ENCODE peak calls at places on chromosome 13, in eight cellular contexts. Q is stomach; R is suprapubic skin; Z is astrocyte; O is transverse colon; K is endothelial cell of umbilical vein; A is CD8-positive, alpha-beta T cell; S is heart left ventricle. U is an unnamed sample.
A peak's percentile ranks its signal among the peaks of the same experiment; 100 is the strongest.

GRCh38 chr13:42836930-42837329 is 55.5 kb downstream of the FAM216B start:
- DNase-seq in K (peak; percentile 19), A (no peak), Z (peak; percentile 7), O (peak; percentile 12), Q (no peak), S (no peak), R (no peak), U (no peak)

GRCh38 chr13:105543742-105544141 is 991.7 kb downstream of the EFNB2 start:
- DNase-seq in S (no peak), A (no peak), Q (no peak), K (no peak), R (no peak), O (no peak), Z (peak; percentile 12), U (no peak)

GRCh38 chr13:70162141-70162540 is 53.9 kb upstream of the KLHL1 start:
- DNase-seq in S (no peak), K (no peak), O (no peak), R (no peak), Z (no peak), Q (no peak), A (no peak), U (no peak)

GRCh38 chr13:28447989-28448388 is 46.9 kb downstream of the FLT1 start:
- DNase-seq in S (no peak), A (no peak), Z (no peak), R (no peak), K (no peak), Q (no peak), O (no peak), U (no peak)

GRCh38 chr13:22012676-22013075 is 341.8 kb downstream of the FGF9 start:
- DNase-seq in O (no peak), R (no peak), S (no peak), A (no peak), K (no peak), Z (no peak), Q (no peak), U (no peak)

GRCh38 chr13:34258646-34259386 is 440.9 kb downstream of the RFC3 start:
- DNase-seq in S (no peak), R (no peak), A (no peak), K (no peak), Z (peak; percentile 16), O (no peak), Q (no peak), U (no peak)

GRCh38 chr13:45398862-45399261 is 19.3 kb downstream of the SLC25A30 start:
- DNase-seq in O (no peak), Q (no peak), S (no peak), Z (no peak), A (peak; percentile 49), K (no peak), R (no peak), U (no peak)

GRCh38 chr13:22848539-22849052 is 332.2 kb upstream of the SGCG start:
- DNase-seq in K (no peak), A (no peak), S (no peak), O (no peak), Q (no peak), R (no peak), Z (no peak), U (no peak)

GRCh38 chr13:40640845-40641458 is 25.5 kb downstream of the FOXO1 start:
- DNase-seq in S (no peak), K (no peak), R (no peak), Z (no peak), Q (no peak), O (no peak), A (no peak), U (no peak)

GRCh38 chr13:40640202-40640601 is 26.2 kb downstream of the FOXO1 start:
- DNase-seq in R (no peak), S (no peak), Q (no peak), A (no peak), O (no peak), K (no peak), Z (no peak), U (no peak)

GRCh38 chr13:40639226-40639681 is 27.2 kb downstream of the FOXO1 start:
- DNase-seq in K (peak; percentile 80), O (no peak), Z (no peak), S (no peak), A (no peak), Q (no peak), R (no peak), U (no peak)

GRCh38 chr13:40635315-40635995 is 31.0 kb downstream of the FOXO1 start:
- DNase-seq in Z (no peak), A (no peak), S (no peak), Q (no peak), R (no peak), K (no peak), O (no peak), U (no peak)

DNA sequence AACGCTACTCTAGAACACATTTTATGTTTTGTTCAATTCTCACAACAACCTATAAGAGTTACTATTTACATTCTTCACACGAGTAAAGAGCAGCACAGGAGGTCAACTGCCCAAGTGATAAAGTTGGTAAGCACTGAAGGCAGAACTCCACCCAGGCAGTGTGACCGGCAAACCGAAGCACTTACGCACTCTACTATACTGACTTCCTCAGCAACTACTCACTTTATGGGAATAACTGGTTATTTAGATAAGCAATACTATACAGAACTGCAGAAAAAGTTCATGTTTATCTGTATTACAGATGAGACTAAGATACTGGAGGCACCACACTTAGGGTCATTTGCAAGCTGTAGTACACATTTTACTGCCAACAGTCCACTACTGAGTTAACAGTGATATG is 28.8 kb downstream of the FOXO1 start:
- DNase-seq in K (peak; percentile 45), A (no peak), S (no peak), R (no peak), O (peak; percentile 67), Q (peak; percentile 45), Z (no peak), U (no peak)
- H3K4me3 ChIP-seq in K (no peak overlapping the region), A (no peak overlapping the region), S (peak overlapping the region; percentile 23), R (no peak overlapping the region), O (no peak overlapping the region), Q (no peak overlapping the region), Z (no peak overlapping the region), U (no peak overlapping the region)

DNA sequence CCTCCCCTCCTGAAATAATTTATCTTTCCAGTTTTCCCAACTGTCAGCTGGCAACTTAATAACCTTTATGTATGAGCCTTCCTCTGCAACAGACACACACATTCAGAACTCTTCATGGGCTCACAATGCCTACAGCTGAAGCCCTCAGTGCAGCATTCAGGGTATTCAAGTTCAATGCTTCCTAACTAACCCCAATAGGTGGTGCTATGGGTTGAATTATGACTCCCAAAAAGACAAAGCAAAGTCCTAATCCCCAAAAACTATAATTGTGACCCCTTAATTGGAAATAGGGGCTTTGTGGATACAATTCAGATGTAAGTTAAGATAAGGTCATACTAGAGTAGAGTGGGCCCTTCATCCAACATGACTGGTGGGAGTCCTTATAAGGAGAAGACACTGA is 202.2 kb downstream of the SUCLA2 start:
- DNase-seq in Z (no peak), S (no peak), K (no peak), R (no peak), A (no peak), O (no peak), Q (no peak), U (no peak)
- TF ChIP-seq CTCF in Z (peak; percentile 33), S (no peak), K (no peak), R (no peak), A (no peak), O (no peak), Q (no peak), U (no peak)

DNA sequence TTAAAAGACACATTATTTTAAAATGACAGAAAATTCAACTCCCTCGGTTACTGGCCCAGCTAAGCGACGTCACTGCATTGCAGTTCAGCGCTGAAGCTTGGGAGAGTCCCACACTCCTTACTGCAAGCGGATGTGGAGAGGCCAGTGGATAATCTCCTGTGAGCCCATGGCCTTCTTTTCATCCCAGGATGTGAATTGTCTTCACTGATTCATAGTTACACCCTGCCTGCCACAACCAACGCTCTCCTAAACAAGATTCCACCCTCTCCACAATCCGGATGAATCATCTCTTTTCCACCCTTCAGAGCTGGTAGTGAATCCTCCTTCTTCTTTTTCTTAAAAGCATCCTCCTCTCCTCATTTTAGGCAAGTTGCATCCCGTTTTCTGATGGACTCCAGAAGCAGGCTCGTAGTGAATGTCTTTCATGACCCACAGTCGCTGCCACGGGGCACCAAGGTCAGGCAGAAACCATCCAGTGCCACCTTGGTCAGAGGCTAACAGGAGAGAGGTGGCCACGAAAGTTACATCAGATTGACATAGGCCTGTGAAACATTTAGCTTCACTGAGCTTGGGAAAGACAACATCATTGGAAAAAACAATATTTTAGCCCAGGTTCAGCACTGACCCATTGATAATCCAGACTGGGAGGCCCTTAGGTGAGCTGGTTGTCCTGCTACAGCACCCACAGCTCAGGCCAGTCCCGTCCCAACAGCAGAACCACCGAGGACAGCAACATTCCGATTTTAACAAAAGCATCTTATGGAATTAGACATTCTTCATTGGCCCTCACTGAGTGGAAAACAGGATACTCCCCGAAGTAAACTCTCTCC is 2.0 kb downstream of the GJB2 start:
- DNase-seq in S (no peak), O (no peak), A (no peak), K (no peak), R (no peak), Z (peak; percentile 94), Q (no peak), U (no peak)
- H3K27ac ChIP-seq in S (no peak overlapping the region), O (peak overlapping the region; percentile 84), A (no peak overlapping the region), K (no peak overlapping the region), R (peak overlapping the region; percentile 19), Z (no peak overlapping the region), Q (no peak overlapping the region), U (no peak overlapping the region)

DNA sequence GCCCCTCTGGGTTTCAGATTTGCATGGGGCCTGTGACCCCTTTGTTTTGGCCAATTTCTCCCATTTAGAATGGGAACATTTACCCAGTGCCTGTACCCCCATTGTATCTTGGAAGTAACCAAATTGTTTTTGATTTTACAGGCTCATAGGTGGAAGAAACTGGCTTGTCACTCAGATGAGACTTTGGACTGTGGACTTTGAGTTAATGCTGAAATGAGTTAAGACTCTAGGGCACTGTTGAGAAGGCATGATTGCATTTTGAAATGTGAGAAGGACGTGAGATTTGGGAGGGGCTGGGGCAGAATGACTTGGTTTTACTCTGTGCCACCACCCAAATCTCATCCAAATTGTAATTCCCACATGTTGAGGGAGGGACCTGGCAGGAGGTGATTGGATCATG is 258.8 kb downstream of the NHLRC3 start:
- DNase-seq in O (no peak), S (no peak), R (no peak), K (no peak), Z (no peak), Q (no peak), A (no peak), U (no peak)
- H3K4me3 ChIP-seq in O (no peak overlapping the region), S (no peak overlapping the region), R (no peak overlapping the region), K (no peak overlapping the region), Z (no peak overlapping the region), Q (no peak overlapping the region), A (no peak overlapping the region), U (no peak overlapping the region)

GRCh38 chr13:89930861-89931260 is 1416.6 kb upstream of the MIR17HG start:
- DNase-seq in O (no peak), Z (no peak), S (no peak), R (no peak), A (no peak), K (no peak), Q (no peak), U (no peak)

GRCh38 chr13:89923052-89923451 is 1424.4 kb upstream of the MIR17HG start:
- DNase-seq in Z (no peak), K (no peak), S (no peak), Q (no peak), R (no peak), O (no peak), A (no peak), U (no peak)

GRCh38 chr13:89920461-89920860 is 1427.0 kb upstream of the MIR17HG start:
- DNase-seq in Q (no peak), A (no peak), R (no peak), S (no peak), O (no peak), K (no peak), Z (no peak), U (no peak)

GRCh38 chr13:89923731-89924130 is 1423.8 kb upstream of the MIR17HG start:
- DNase-seq in O (no peak), A (no peak), R (no peak), S (no peak), K (no peak), Z (peak; percentile 14), Q (no peak), U (no peak)

GRCh38 chr13:89925107-89925506 is 1422.4 kb upstream of the MIR17HG start:
- DNase-seq in Q (no peak), O (no peak), R (no peak), Z (peak; percentile 14), K (peak; percentile 56), S (no peak), A (no peak), U (no peak)
- TF ChIP-seq CTCF in Q (no peak), O (no peak), R (no peak), Z (peak; percentile 45), K (peak; percentile 41), S (no peak), A (no peak), U (no peak)

U was measured in lung.